ENCODE peak calls at places on chromosomes 2 and 18, in nine cellular contexts. One of them, this sample, is unnamed.

GRCh38 chr2:235041221-235041917 is 89.6 kb downstream of the SH3BP4 start:
- DNase-seq in neuronal stem cell: no peak
- DNase-seq in stimulated activated CD4-positive, alpha-beta T cell treated with anti-CD3 and anti-CD28 coated beads, Interleukin-12 subunit alpha, Interleukin-12 subunit beta, amount 100 ng/mL, for 24 hours: no peak
- DNase-seq in adrenal gland: no peak
- DNase-seq in endothelial cell of umbilical vein: no peak
- DNase-seq in CD4-positive, alpha-beta memory T cell: no peak
- DNase-seq in T-helper 2 cell: no peak
- DNase-seq in LoVo: no peak
- DNase-seq in small intestine: no peak
- DNase-seq in this sample: no peak

GRCh38 chr2:27681844-27682243 is 18.2 kb downstream of the SLC4A1AP start:
- DNase-seq in neuronal stem cell: no peak
- DNase-seq in stimulated activated CD4-positive, alpha-beta T cell treated with anti-CD3 and anti-CD28 coated beads, Interleukin-12 subunit alpha, Interleukin-12 subunit beta, amount 100 ng/mL, for 24 hours: no peak
- DNase-seq in adrenal gland: no peak
- DNase-seq in endothelial cell of umbilical vein: no peak
- DNase-seq in CD4-positive, alpha-beta memory T cell: no peak
- DNase-seq in T-helper 2 cell: no peak
- DNase-seq in LoVo: peak
- DNase-seq in small intestine: peak
- DNase-seq in this sample: peak

GRCh38 chr2:47950340-47951280 is 44.3 kb upstream of the FBXO11 start:
- DNase-seq in neuronal stem cell: no peak
- DNase-seq in stimulated activated CD4-positive, alpha-beta T cell treated with anti-CD3 and anti-CD28 coated beads, Interleukin-12 subunit alpha, Interleukin-12 subunit beta, amount 100 ng/mL, for 24 hours: no peak
- DNase-seq in adrenal gland: no peak
- DNase-seq in endothelial cell of umbilical vein: no peak
- DNase-seq in CD4-positive, alpha-beta memory T cell: no peak
- DNase-seq in T-helper 2 cell: no peak
- DNase-seq in LoVo: no peak
- DNase-seq in small intestine: no peak
- DNase-seq in this sample: peak

GRCh38 chr2:98568161-98568956 is 40.0 kb downstream of the COA5 start:
- DNase-seq in neuronal stem cell: no peak
- DNase-seq in stimulated activated CD4-positive, alpha-beta T cell treated with anti-CD3 and anti-CD28 coated beads, Interleukin-12 subunit alpha, Interleukin-12 subunit beta, amount 100 ng/mL, for 24 hours: no peak
- DNase-seq in adrenal gland: no peak
- DNase-seq in endothelial cell of umbilical vein: no peak
- DNase-seq in CD4-positive, alpha-beta memory T cell: no peak
- DNase-seq in T-helper 2 cell: no peak
- DNase-seq in LoVo: no peak
- DNase-seq in small intestine: no peak
- DNase-seq in this sample: no peak

GRCh38 chr2:174614261-174614660 is 16.7 kb upstream of the WIPF1 start:
- DNase-seq in neuronal stem cell: no peak
- DNase-seq in stimulated activated CD4-positive, alpha-beta T cell treated with anti-CD3 and anti-CD28 coated beads, Interleukin-12 subunit alpha, Interleukin-12 subunit beta, amount 100 ng/mL, for 24 hours: no peak
- DNase-seq in adrenal gland: no peak
- DNase-seq in endothelial cell of umbilical vein: no peak
- DNase-seq in CD4-positive, alpha-beta memory T cell: no peak
- DNase-seq in T-helper 2 cell: no peak
- DNase-seq in LoVo: no peak
- DNase-seq in small intestine: no peak
- DNase-seq in this sample: peak

GRCh38 chr2:176584333-176584732 is 315.1 kb downstream of the MTX2 start:
- DNase-seq in neuronal stem cell: no peak
- DNase-seq in stimulated activated CD4-positive, alpha-beta T cell treated with anti-CD3 and anti-CD28 coated beads, Interleukin-12 subunit alpha, Interleukin-12 subunit beta, amount 100 ng/mL, for 24 hours: no peak
- DNase-seq in adrenal gland: no peak
- DNase-seq in endothelial cell of umbilical vein: peak
- DNase-seq in CD4-positive, alpha-beta memory T cell: no peak
- DNase-seq in T-helper 2 cell: no peak
- DNase-seq in LoVo: peak
- DNase-seq in small intestine: no peak
- DNase-seq in this sample: peak

GRCh38 chr2:211867845-211868361 is 670.7 kb downstream of the ERBB4 start:
- DNase-seq in neuronal stem cell: no peak
- DNase-seq in stimulated activated CD4-positive, alpha-beta T cell treated with anti-CD3 and anti-CD28 coated beads, Interleukin-12 subunit alpha, Interleukin-12 subunit beta, amount 100 ng/mL, for 24 hours: no peak
- DNase-seq in adrenal gland: no peak
- DNase-seq in endothelial cell of umbilical vein: peak
- DNase-seq in CD4-positive, alpha-beta memory T cell: no peak
- DNase-seq in T-helper 2 cell: no peak
- DNase-seq in LoVo: no peak
- DNase-seq in small intestine: no peak
- DNase-seq in this sample: peak

GRCh38 chr2:69902213-69902922 is 8.6 kb downstream of the SNRNP27 start:
- DNase-seq in neuronal stem cell: no peak
- DNase-seq in stimulated activated CD4-positive, alpha-beta T cell treated with anti-CD3 and anti-CD28 coated beads, Interleukin-12 subunit alpha, Interleukin-12 subunit beta, amount 100 ng/mL, for 24 hours: no peak
- DNase-seq in adrenal gland: peak
- DNase-seq in endothelial cell of umbilical vein: no peak
- DNase-seq in CD4-positive, alpha-beta memory T cell: peak
- DNase-seq in T-helper 2 cell: no peak
- DNase-seq in LoVo: no peak
- DNase-seq in small intestine: no peak
- DNase-seq in this sample: no peak

GRCh38 chr2:230714122-230714453 is 1.4 kb downstream of the CAB39 start:
- DNase-seq in neuronal stem cell: peak
- DNase-seq in stimulated activated CD4-positive, alpha-beta T cell treated with anti-CD3 and anti-CD28 coated beads, Interleukin-12 subunit alpha, Interleukin-12 subunit beta, amount 100 ng/mL, for 24 hours: peak
- DNase-seq in adrenal gland: peak
- DNase-seq in endothelial cell of umbilical vein: peak
- DNase-seq in CD4-positive, alpha-beta memory T cell: peak
- DNase-seq in T-helper 2 cell: peak
- DNase-seq in LoVo: peak
- DNase-seq in small intestine: peak
- DNase-seq in this sample: peak

GRCh38 chr18:29418136-29418535 is 1241.2 kb upstream of the CDH2 start:
- DNase-seq in neuronal stem cell: no peak
- DNase-seq in stimulated activated CD4-positive, alpha-beta T cell treated with anti-CD3 and anti-CD28 coated beads, Interleukin-12 subunit alpha, Interleukin-12 subunit beta, amount 100 ng/mL, for 24 hours: no peak
- DNase-seq in adrenal gland: no peak
- DNase-seq in endothelial cell of umbilical vein: no peak
- DNase-seq in CD4-positive, alpha-beta memory T cell: no peak
- DNase-seq in T-helper 2 cell: no peak
- DNase-seq in LoVo: no peak
- DNase-seq in small intestine: no peak
- DNase-seq in this sample: peak

GRCh38 chr2:109066501-109066900 is 62.5 kb upstream of the SH3RF3 start:
- DNase-seq in neuronal stem cell: no peak
- DNase-seq in stimulated activated CD4-positive, alpha-beta T cell treated with anti-CD3 and anti-CD28 coated beads, Interleukin-12 subunit alpha, Interleukin-12 subunit beta, amount 100 ng/mL, for 24 hours: no peak
- DNase-seq in adrenal gland: no peak
- DNase-seq in endothelial cell of umbilical vein: no peak
- DNase-seq in CD4-positive, alpha-beta memory T cell: no peak
- DNase-seq in T-helper 2 cell: no peak
- DNase-seq in LoVo: no peak
- DNase-seq in small intestine: no peak
- DNase-seq in this sample: no peak

GRCh38 chr2:220353897-220354296 is 726.5 kb downstream of the SLC4A3 start:
- DNase-seq in neuronal stem cell: no peak
- DNase-seq in stimulated activated CD4-positive, alpha-beta T cell treated with anti-CD3 and anti-CD28 coated beads, Interleukin-12 subunit alpha, Interleukin-12 subunit beta, amount 100 ng/mL, for 24 hours: no peak
- DNase-seq in adrenal gland: no peak
- DNase-seq in endothelial cell of umbilical vein: no peak
- DNase-seq in CD4-positive, alpha-beta memory T cell: no peak
- DNase-seq in T-helper 2 cell: no peak
- DNase-seq in LoVo: no peak
- DNase-seq in small intestine: no peak
- DNase-seq in this sample: peak

GRCh38 chr2:44941551-44942234 is at the start of gene SIX3:
- DNase-seq in neuronal stem cell: peak
- DNase-seq in stimulated activated CD4-positive, alpha-beta T cell treated with anti-CD3 and anti-CD28 coated beads, Interleukin-12 subunit alpha, Interleukin-12 subunit beta, amount 100 ng/mL, for 24 hours: no peak
- DNase-seq in adrenal gland: no peak
- DNase-seq in endothelial cell of umbilical vein: peak
- DNase-seq in CD4-positive, alpha-beta memory T cell: peak
- DNase-seq in T-helper 2 cell: peak
- DNase-seq in LoVo: no peak
- DNase-seq in small intestine: peak
- DNase-seq in this sample: no peak

GRCh38 chr2:54858021-54858681 is 134.7 kb downstream of the EML6 start:
- DNase-seq in neuronal stem cell: no peak
- DNase-seq in stimulated activated CD4-positive, alpha-beta T cell treated with anti-CD3 and anti-CD28 coated beads, Interleukin-12 subunit alpha, Interleukin-12 subunit beta, amount 100 ng/mL, for 24 hours: no peak
- DNase-seq in adrenal gland: peak
- DNase-seq in endothelial cell of umbilical vein: no peak
- DNase-seq in CD4-positive, alpha-beta memory T cell: no peak
- DNase-seq in T-helper 2 cell: no peak
- DNase-seq in LoVo: no peak
- DNase-seq in small intestine: no peak
- DNase-seq in this sample: peak

GRCh38 chr2:45595724-45596435 is 15.2 kb downstream of the SRBD1 start:
- DNase-seq in neuronal stem cell: no peak
- DNase-seq in stimulated activated CD4-positive, alpha-beta T cell treated with anti-CD3 and anti-CD28 coated beads, Interleukin-12 subunit alpha, Interleukin-12 subunit beta, amount 100 ng/mL, for 24 hours: no peak
- DNase-seq in adrenal gland: peak
- DNase-seq in endothelial cell of umbilical vein: peak
- DNase-seq in CD4-positive, alpha-beta memory T cell: no peak
- DNase-seq in T-helper 2 cell: no peak
- DNase-seq in LoVo: no peak
- DNase-seq in small intestine: no peak
- DNase-seq in this sample: no peak

GRCh38 chr2:198054299-198054698 is 249.9 kb downstream of the PLCL1 start:
- DNase-seq in neuronal stem cell: peak
- DNase-seq in stimulated activated CD4-positive, alpha-beta T cell treated with anti-CD3 and anti-CD28 coated beads, Interleukin-12 subunit alpha, Interleukin-12 subunit beta, amount 100 ng/mL, for 24 hours: peak
- DNase-seq in adrenal gland: peak
- DNase-seq in endothelial cell of umbilical vein: peak
- DNase-seq in CD4-positive, alpha-beta memory T cell: peak
- DNase-seq in T-helper 2 cell: no peak
- DNase-seq in LoVo: no peak
- DNase-seq in small intestine: peak
- DNase-seq in this sample: peak

GRCh38 chr2:188786368-188786781 is 187.8 kb upstream of the COL3A1 start:
- DNase-seq in neuronal stem cell: no peak
- DNase-seq in stimulated activated CD4-positive, alpha-beta T cell treated with anti-CD3 and anti-CD28 coated beads, Interleukin-12 subunit alpha, Interleukin-12 subunit beta, amount 100 ng/mL, for 24 hours: no peak
- DNase-seq in adrenal gland: peak
- DNase-seq in endothelial cell of umbilical vein: peak
- DNase-seq in CD4-positive, alpha-beta memory T cell: no peak
- DNase-seq in T-helper 2 cell: no peak
- DNase-seq in LoVo: peak
- DNase-seq in small intestine: no peak
- DNase-seq in this sample: peak

GRCh38 chr2:73291093-73291460 is 2.3 kb downstream of the EGR4 start:
- DNase-seq in neuronal stem cell: peak
- DNase-seq in stimulated activated CD4-positive, alpha-beta T cell treated with anti-CD3 and anti-CD28 coated beads, Interleukin-12 subunit alpha, Interleukin-12 subunit beta, amount 100 ng/mL, for 24 hours: no peak
- DNase-seq in adrenal gland: peak
- DNase-seq in endothelial cell of umbilical vein: peak
- DNase-seq in CD4-positive, alpha-beta memory T cell: peak
- DNase-seq in T-helper 2 cell: peak
- DNase-seq in LoVo: no peak
- DNase-seq in small intestine: peak
- DNase-seq in this sample: peak

GRCh38 chr2:4039999-4040398 is 336.6 kb downstream of the DCDC2C start:
- DNase-seq in neuronal stem cell: no peak
- DNase-seq in stimulated activated CD4-positive, alpha-beta T cell treated with anti-CD3 and anti-CD28 coated beads, Interleukin-12 subunit alpha, Interleukin-12 subunit beta, amount 100 ng/mL, for 24 hours: no peak
- DNase-seq in adrenal gland: no peak
- DNase-seq in endothelial cell of umbilical vein: no peak
- DNase-seq in CD4-positive, alpha-beta memory T cell: no peak
- DNase-seq in T-helper 2 cell: no peak
- DNase-seq in LoVo: no peak
- DNase-seq in small intestine: no peak
- DNase-seq in this sample: no peak

GRCh38 chr2:108239786-108240185 is at the start of gene SULT1C3:
- DNase-seq in neuronal stem cell: no peak
- DNase-seq in stimulated activated CD4-positive, alpha-beta T cell treated with anti-CD3 and anti-CD28 coated beads, Interleukin-12 subunit alpha, Interleukin-12 subunit beta, amount 100 ng/mL, for 24 hours: no peak
- DNase-seq in adrenal gland: no peak
- DNase-seq in endothelial cell of umbilical vein: no peak
- DNase-seq in CD4-positive, alpha-beta memory T cell: no peak
- DNase-seq in T-helper 2 cell: no peak
- DNase-seq in LoVo: peak
- DNase-seq in small intestine: peak
- DNase-seq in this sample: no peak

GRCh38 chr2:3608373-3609278 is 13.7 kb downstream of the COLEC11 start:
- DNase-seq in neuronal stem cell: no peak
- DNase-seq in stimulated activated CD4-positive, alpha-beta T cell treated with anti-CD3 and anti-CD28 coated beads, Interleukin-12 subunit alpha, Interleukin-12 subunit beta, amount 100 ng/mL, for 24 hours: no peak
- DNase-seq in adrenal gland: no peak
- DNase-seq in endothelial cell of umbilical vein: no peak
- DNase-seq in CD4-positive, alpha-beta memory T cell: no peak
- DNase-seq in T-helper 2 cell: no peak
- DNase-seq in LoVo: no peak
- DNase-seq in small intestine: no peak
- DNase-seq in this sample: no peak

GRCh38 chr18:22977847-22978701 is 44.9 kb downstream of the RBBP8 start:
- DNase-seq in neuronal stem cell: no peak
- DNase-seq in stimulated activated CD4-positive, alpha-beta T cell treated with anti-CD3 and anti-CD28 coated beads, Interleukin-12 subunit alpha, Interleukin-12 subunit beta, amount 100 ng/mL, for 24 hours: no peak
- DNase-seq in adrenal gland: peak
- DNase-seq in endothelial cell of umbilical vein: peak
- DNase-seq in CD4-positive, alpha-beta memory T cell: no peak
- DNase-seq in T-helper 2 cell: no peak
- DNase-seq in LoVo: peak
- DNase-seq in small intestine: peak
- DNase-seq in this sample: peak

GRCh38 chr2:150339951-150340350 is 147.5 kb downstream of the RND3 start:
- DNase-seq in neuronal stem cell: no peak
- DNase-seq in stimulated activated CD4-positive, alpha-beta T cell treated with anti-CD3 and anti-CD28 coated beads, Interleukin-12 subunit alpha, Interleukin-12 subunit beta, amount 100 ng/mL, for 24 hours: no peak
- DNase-seq in adrenal gland: no peak
- DNase-seq in endothelial cell of umbilical vein: peak
- DNase-seq in CD4-positive, alpha-beta memory T cell: no peak
- DNase-seq in T-helper 2 cell: no peak
- DNase-seq in LoVo: no peak
- DNase-seq in small intestine: no peak
- DNase-seq in this sample: peak

GRCh38 chr18:4813708-4814107 is 358.6 kb upstream of the DLGAP1 start:
- DNase-seq in neuronal stem cell: no peak
- DNase-seq in stimulated activated CD4-positive, alpha-beta T cell treated with anti-CD3 and anti-CD28 coated beads, Interleukin-12 subunit alpha, Interleukin-12 subunit beta, amount 100 ng/mL, for 24 hours: no peak
- DNase-seq in adrenal gland: no peak
- DNase-seq in endothelial cell of umbilical vein: no peak
- DNase-seq in CD4-positive, alpha-beta memory T cell: no peak
- DNase-seq in T-helper 2 cell: no peak
- DNase-seq in LoVo: no peak
- DNase-seq in small intestine: no peak
- DNase-seq in this sample: no peak

GRCh38 chr18:60649107-60649506 is 276.5 kb upstream of the MC4R start:
- DNase-seq in neuronal stem cell: no peak
- DNase-seq in stimulated activated CD4-positive, alpha-beta T cell treated with anti-CD3 and anti-CD28 coated beads, Interleukin-12 subunit alpha, Interleukin-12 subunit beta, amount 100 ng/mL, for 24 hours: no peak
- DNase-seq in adrenal gland: no peak
- DNase-seq in endothelial cell of umbilical vein: no peak
- DNase-seq in CD4-positive, alpha-beta memory T cell: no peak
- DNase-seq in T-helper 2 cell: no peak
- DNase-seq in LoVo: no peak
- DNase-seq in small intestine: no peak
- DNase-seq in this sample: no peak

GRCh38 chr2:126635281-126635680 is 20.7 kb upstream of the GYPC start:
- DNase-seq in neuronal stem cell: no peak
- DNase-seq in stimulated activated CD4-positive, alpha-beta T cell treated with anti-CD3 and anti-CD28 coated beads, Interleukin-12 subunit alpha, Interleukin-12 subunit beta, amount 100 ng/mL, for 24 hours: no peak
- DNase-seq in adrenal gland: peak
- DNase-seq in endothelial cell of umbilical vein: no peak
- DNase-seq in CD4-positive, alpha-beta memory T cell: no peak
- DNase-seq in T-helper 2 cell: no peak
- DNase-seq in LoVo: peak
- DNase-seq in small intestine: no peak
- DNase-seq in this sample: peak

GRCh38 chr2:138122891-138123290 is 158.6 kb downstream of the HNMT start:
- DNase-seq in neuronal stem cell: no peak
- DNase-seq in stimulated activated CD4-positive, alpha-beta T cell treated with anti-CD3 and anti-CD28 coated beads, Interleukin-12 subunit alpha, Interleukin-12 subunit beta, amount 100 ng/mL, for 24 hours: no peak
- DNase-seq in adrenal gland: no peak
- DNase-seq in endothelial cell of umbilical vein: no peak
- DNase-seq in CD4-positive, alpha-beta memory T cell: no peak
- DNase-seq in T-helper 2 cell: no peak
- DNase-seq in LoVo: no peak
- DNase-seq in small intestine: no peak
- DNase-seq in this sample: no peak

GRCh38 chr2:128921740-128922139 is 603.1 kb upstream of the HS6ST1 start:
- DNase-seq in neuronal stem cell: no peak
- DNase-seq in stimulated activated CD4-positive, alpha-beta T cell treated with anti-CD3 and anti-CD28 coated beads, Interleukin-12 subunit alpha, Interleukin-12 subunit beta, amount 100 ng/mL, for 24 hours: no peak
- DNase-seq in adrenal gland: no peak
- DNase-seq in endothelial cell of umbilical vein: no peak
- DNase-seq in CD4-positive, alpha-beta memory T cell: no peak
- DNase-seq in T-helper 2 cell: no peak
- DNase-seq in LoVo: no peak
- DNase-seq in small intestine: peak
- DNase-seq in this sample: no peak

GRCh38 chr2:127807678-127808353 is 3.2 kb downstream of the WDR33 start:
- DNase-seq in neuronal stem cell: no peak
- DNase-seq in stimulated activated CD4-positive, alpha-beta T cell treated with anti-CD3 and anti-CD28 coated beads, Interleukin-12 subunit alpha, Interleukin-12 subunit beta, amount 100 ng/mL, for 24 hours: no peak
- DNase-seq in adrenal gland: no peak
- DNase-seq in endothelial cell of umbilical vein: no peak
- DNase-seq in CD4-positive, alpha-beta memory T cell: no peak
- DNase-seq in T-helper 2 cell: no peak
- DNase-seq in LoVo: no peak
- DNase-seq in small intestine: no peak
- DNase-seq in this sample: no peak

GRCh38 chr2:20738789-20739188 is 71.8 kb downstream of the GDF7 start:
- DNase-seq in neuronal stem cell: no peak
- DNase-seq in stimulated activated CD4-positive, alpha-beta T cell treated with anti-CD3 and anti-CD28 coated beads, Interleukin-12 subunit alpha, Interleukin-12 subunit beta, amount 100 ng/mL, for 24 hours: no peak
- DNase-seq in adrenal gland: no peak
- DNase-seq in endothelial cell of umbilical vein: no peak
- DNase-seq in CD4-positive, alpha-beta memory T cell: no peak
- DNase-seq in T-helper 2 cell: no peak
- DNase-seq in LoVo: no peak
- DNase-seq in small intestine: no peak
- DNase-seq in this sample: no peak

GRCh38 chr2:179428659-179429058 is 164.0 kb upstream of the SESTD1 start:
- DNase-seq in neuronal stem cell: no peak
- DNase-seq in stimulated activated CD4-positive, alpha-beta T cell treated with anti-CD3 and anti-CD28 coated beads, Interleukin-12 subunit alpha, Interleukin-12 subunit beta, amount 100 ng/mL, for 24 hours: no peak
- DNase-seq in adrenal gland: no peak
- DNase-seq in endothelial cell of umbilical vein: peak
- DNase-seq in CD4-positive, alpha-beta memory T cell: no peak
- DNase-seq in T-helper 2 cell: no peak
- DNase-seq in LoVo: no peak
- DNase-seq in small intestine: no peak
- DNase-seq in this sample: no peak

This sample was measured in fibroblast of villous mesenchyme.